ENCODE peak calls at places on chromosomes 6 and 20, in ten cellular contexts. V, H, A, W, D, Q, K, S, M and I are unnamed samples.

GRCh38 chr6:42431877-42432276 is 19.8 kb downstream of the TRERF1 start:
- DNase-seq in V (no peak), A (no peak), M (no peak), K (no peak), D (no peak), S (no peak), H (no peak), W (no peak), Q (no peak), I (no peak)

GRCh38 chr6:90004511-90004910 is 110.2 kb downstream of the GJA10 start:
- DNase-seq in K (no peak), M (no peak), S (no peak), V (no peak), Q (no peak), H (no peak), W (no peak), A (no peak), D (no peak), I (no peak)

GRCh38 chr6:89411019-89411268 is 1.1 kb downstream of the RRAGD start:
- DNase-seq in H (no peak), D (no peak), V (no peak), A (peak; percentile 7), M (no peak), S (peak; percentile 77), W (no peak), Q (no peak), K (no peak), I (no peak)

GRCh38 chr6:54244430-54244829 is 63.8 kb upstream of the TINAG start:
- DNase-seq in H (no peak), K (no peak), Q (peak; percentile 12), V (peak; percentile 24), A (peak; percentile 11), D (no peak), M (no peak), W (peak; percentile 31), S (no peak), I (no peak)

GRCh38 chr6:5626727-5627426 is 365.6 kb downstream of the FARS2 start:
- DNase-seq in Q (no peak), D (peak; percentile 11), A (no peak), W (no peak), H (no peak), K (no peak), V (no peak), S (no peak), M (no peak), I (no peak)

GRCh38 chr6:129276986-129277385 is 394.0 kb downstream of the LAMA2 start:
- DNase-seq in V (no peak), D (no peak), M (no peak), Q (no peak), A (no peak), W (no peak), K (no peak), S (no peak), H (no peak), I (no peak)

GRCh38 chr6:17015144-17015543 is 86.7 kb upstream of the STMND1 start:
- DNase-seq in H (peak; percentile 38), M (no peak), D (no peak), Q (no peak), A (no peak), S (no peak), V (peak; percentile 68), W (no peak), K (no peak), I (no peak)

GRCh38 chr6:97630592-97630991 is 347.6 kb upstream of the MMS22L start:
- DNase-seq in D (no peak), M (no peak), V (no peak), W (no peak), A (no peak), S (no peak), K (no peak), Q (no peak), H (no peak), I (no peak)

GRCh38 chr20:63685269-63686026 is 11.0 kb upstream of the TNFRSF6B start:
- DNase-seq in A (no peak), V (no peak), S (peak; percentile 75), D (no peak), K (peak; percentile 76), W (no peak), H (no peak), Q (no peak), M (no peak), I (no peak)

GRCh38 chr6:118350881-118351430 is 197.1 kb upstream of the PLN start:
- DNase-seq in A (no peak), W (no peak), V (peak; percentile 27), S (no peak), M (no peak), K (no peak), Q (no peak), D (no peak), H (no peak), I (no peak)

GRCh38 chr6:137637161-137637560 is 143.0 kb upstream of the OLIG3 start:
- DNase-seq in D (no peak), H (no peak), Q (no peak), K (no peak), M (no peak), W (no peak), V (peak; percentile 82), A (peak; percentile 68), S (no peak), I (no peak)

GRCh38 chr6:169529931-169530761 is 171.7 kb downstream of the WDR27 start:
- DNase-seq in Q (no peak), W (no peak), H (peak; percentile 22), V (peak; percentile 84), A (no peak), M (no peak), K (no peak), D (no peak), S (peak; percentile 28), I (no peak)

GRCh38 chr6:3259491-3259958 is 778 bp downstream of the PSMG4 start:
- DNase-seq in K (peak; percentile 80), M (no peak), A (peak; percentile 15), V (peak; percentile 41), D (no peak), H (peak; percentile 36), Q (peak; percentile 52), W (peak; percentile 69), S (peak; percentile 69), I (peak; percentile 48)

GRCh38 chr6:144378437-144378836 is 93.3 kb downstream of the UTRN start:
- DNase-seq in Q (no peak), K (no peak), M (no peak), H (no peak), S (no peak), D (no peak), V (no peak), W (no peak), A (no peak), I (no peak)

GRCh38 chr20:57844626-57845596 is 135.1 kb upstream of the PMEPA1 start:
- DNase-seq in K (no peak), A (no peak), D (no peak), S (no peak), H (no peak), V (no peak), Q (no peak), M (no peak), W (no peak), I (no peak)

GRCh38 chr6:18265099-18265372 is 706 bp upstream of the DEK start:
- DNase-seq in D (peak; percentile 66), M (no peak), Q (no peak), K (no peak), W (no peak), S (no peak), H (no peak), A (no peak), V (no peak), I (no peak)

GRCh38 chr6:89970609-89971337 is 76.5 kb downstream of the GJA10 start:
- DNase-seq in H (no peak), Q (peak; percentile 66), S (no peak), W (peak; percentile 70), V (peak; percentile 63), M (peak; percentile 32), K (no peak), D (peak; percentile 1), A (peak; percentile 2), I (peak; percentile 67)

GRCh38 chr6:45757443-45758121 is 258.1 kb downstream of the CLIC5 start:
- DNase-seq in K (no peak), H (no peak), V (no peak), W (no peak), A (no peak), D (no peak), S (no peak), Q (no peak), M (no peak), I (no peak)

GRCh38 chr6:155645328-155645727 is 189.7 kb upstream of the NOX3 start:
- DNase-seq in S (no peak), W (no peak), D (no peak), H (no peak), K (no peak), V (peak; percentile 46), A (no peak), Q (no peak), M (no peak), I (no peak)

GRCh38 chr6:130070747-130071146 is 52.4 kb downstream of the L3MBTL3 start:
- DNase-seq in D (no peak), A (no peak), W (no peak), K (no peak), S (no peak), H (no peak), M (no peak), Q (no peak), V (no peak), I (peak; percentile 10)

GRCh38 chr6:41247882-41248707 is 19.9 kb downstream of the TREML4 start:
- DNase-seq in D (no peak), M (no peak), W (no peak), H (no peak), A (no peak), S (no peak), V (no peak), Q (no peak), K (no peak), I (no peak)

GRCh38 chr20:33158637-33159385 is 9.1 kb upstream of the BPIFA2 start:
- DNase-seq in Q (no peak), V (no peak), K (no peak), W (no peak), S (no peak), D (no peak), H (no peak), M (no peak), A (no peak), I (no peak)

GRCh38 chr6:139156102-139156501 is 21.2 kb downstream of the HECA start:
- DNase-seq in Q (no peak), D (no peak), A (no peak), S (no peak), W (no peak), M (no peak), H (no peak), V (no peak), K (no peak), I (no peak)

GRCh38 chr6:154721460-154721859 is 11.8 kb upstream of the SCAF8 start:
- DNase-seq in K (no peak), M (no peak), V (peak; percentile 76), D (no peak), S (no peak), A (peak; percentile 34), W (no peak), Q (no peak), H (no peak), I (no peak)